ENCODE peak calls at places on chromosome 6, in ten cellular contexts. One of them, this sample, is unnamed.

GRCh38 chr6:107657755-107658461 is 166.2 kb downstream of the SCML4 start:
- DNase-seq in CD4-positive, alpha-beta T cell: peak
- DNase-seq in foreskin fibroblast: peak
- DNase-seq in AG09309: no peak
- DNase-seq in adrenal gland: no peak
- DNase-seq in OCI-LY7: peak
- DNase-seq in HFF-Myc: no peak
- DNase-seq in sigmoid colon: peak
- DNase-seq in mammary epithelial cell: no peak
- DNase-seq in fibroblast of mammary gland: peak
- DNase-seq in this sample: peak

GRCh38 chr6:55108469-55109130 is 65.7 kb upstream of the HCRTR2 start:
- DNase-seq in CD4-positive, alpha-beta T cell: no peak
- DNase-seq in foreskin fibroblast: no peak
- DNase-seq in AG09309: no peak
- DNase-seq in adrenal gland: no peak
- DNase-seq in OCI-LY7: no peak
- DNase-seq in HFF-Myc: no peak
- DNase-seq in sigmoid colon: no peak
- DNase-seq in mammary epithelial cell: no peak
- DNase-seq in fibroblast of mammary gland: no peak
- DNase-seq in this sample: no peak

GRCh38 chr6:34147906-34148701 is 2.2 kb upstream of the GRM4 start:
- DNase-seq in CD4-positive, alpha-beta T cell: no peak
- DNase-seq in foreskin fibroblast: no peak
- DNase-seq in AG09309: no peak
- DNase-seq in adrenal gland: no peak
- DNase-seq in OCI-LY7: peak
- DNase-seq in HFF-Myc: no peak
- DNase-seq in sigmoid colon: peak
- DNase-seq in mammary epithelial cell: no peak
- DNase-seq in fibroblast of mammary gland: no peak
- DNase-seq in this sample: no peak

GRCh38 chr6:153302133-153302532 is 171.1 kb upstream of the RGS17 start:
- DNase-seq in CD4-positive, alpha-beta T cell: no peak
- DNase-seq in foreskin fibroblast: no peak
- DNase-seq in AG09309: no peak
- DNase-seq in adrenal gland: no peak
- DNase-seq in OCI-LY7: no peak
- DNase-seq in HFF-Myc: no peak
- DNase-seq in sigmoid colon: no peak
- DNase-seq in mammary epithelial cell: no peak
- DNase-seq in fibroblast of mammary gland: no peak
- DNase-seq in this sample: no peak

GRCh38 chr6:148538251-148539190 is 195.9 kb downstream of the SASH1 start:
- DNase-seq in CD4-positive, alpha-beta T cell: no peak
- DNase-seq in foreskin fibroblast: peak
- DNase-seq in AG09309: no peak
- DNase-seq in adrenal gland: no peak
- DNase-seq in OCI-LY7: no peak
- DNase-seq in HFF-Myc: no peak
- DNase-seq in sigmoid colon: no peak
- DNase-seq in mammary epithelial cell: no peak
- DNase-seq in fibroblast of mammary gland: peak
- DNase-seq in this sample: no peak

GRCh38 chr6:99181174-99181573 is 168.3 kb downstream of the FAXC start:
- DNase-seq in CD4-positive, alpha-beta T cell: no peak
- DNase-seq in foreskin fibroblast: no peak
- DNase-seq in AG09309: no peak
- DNase-seq in adrenal gland: no peak
- DNase-seq in OCI-LY7: no peak
- DNase-seq in HFF-Myc: no peak
- DNase-seq in sigmoid colon: no peak
- DNase-seq in mammary epithelial cell: no peak
- DNase-seq in fibroblast of mammary gland: no peak
- DNase-seq in this sample: no peak

GRCh38 chr6:93423542-93423941 is 4.2 kb upstream of the EPHA7 start:
- DNase-seq in CD4-positive, alpha-beta T cell: no peak
- DNase-seq in foreskin fibroblast: no peak
- DNase-seq in AG09309: no peak
- DNase-seq in adrenal gland: peak
- DNase-seq in OCI-LY7: peak
- DNase-seq in HFF-Myc: no peak
- DNase-seq in sigmoid colon: peak
- DNase-seq in mammary epithelial cell: no peak
- DNase-seq in fibroblast of mammary gland: peak
- DNase-seq in this sample: peak

GRCh38 chr6:108502826-108503225 is 57.9 kb upstream of the FOXO3 start:
- DNase-seq in CD4-positive, alpha-beta T cell: no peak
- DNase-seq in foreskin fibroblast: no peak
- DNase-seq in AG09309: no peak
- DNase-seq in adrenal gland: no peak
- DNase-seq in OCI-LY7: no peak
- DNase-seq in HFF-Myc: no peak
- DNase-seq in sigmoid colon: no peak
- DNase-seq in mammary epithelial cell: no peak
- DNase-seq in fibroblast of mammary gland: no peak
- DNase-seq in this sample: no peak

GRCh38 chr6:113842165-113842564 is 15.0 kb upstream of the MARCKS start:
- DNase-seq in CD4-positive, alpha-beta T cell: no peak
- DNase-seq in foreskin fibroblast: no peak
- DNase-seq in AG09309: no peak
- DNase-seq in adrenal gland: no peak
- DNase-seq in OCI-LY7: no peak
- DNase-seq in HFF-Myc: no peak
- DNase-seq in sigmoid colon: no peak
- DNase-seq in mammary epithelial cell: no peak
- DNase-seq in fibroblast of mammary gland: peak
- DNase-seq in this sample: no peak

GRCh38 chr6:113758214-113758613 is 98.9 kb upstream of the MARCKS start:
- DNase-seq in CD4-positive, alpha-beta T cell: no peak
- DNase-seq in foreskin fibroblast: no peak
- DNase-seq in AG09309: no peak
- DNase-seq in adrenal gland: no peak
- DNase-seq in OCI-LY7: no peak
- DNase-seq in HFF-Myc: no peak
- DNase-seq in sigmoid colon: no peak
- DNase-seq in mammary epithelial cell: no peak
- DNase-seq in fibroblast of mammary gland: no peak
- DNase-seq in this sample: no peak

GRCh38 chr6:88493717-88494116 is 327.6 kb upstream of the CNR1 start:
- DNase-seq in CD4-positive, alpha-beta T cell: no peak
- DNase-seq in foreskin fibroblast: no peak
- DNase-seq in AG09309: no peak
- DNase-seq in adrenal gland: no peak
- DNase-seq in OCI-LY7: no peak
- DNase-seq in HFF-Myc: no peak
- DNase-seq in sigmoid colon: no peak
- DNase-seq in mammary epithelial cell: no peak
- DNase-seq in fibroblast of mammary gland: no peak
- DNase-seq in this sample: no peak

GRCh38 chr6:88492241-88492640 is 326.1 kb upstream of the CNR1 start:
- DNase-seq in CD4-positive, alpha-beta T cell: no peak
- DNase-seq in foreskin fibroblast: no peak
- DNase-seq in AG09309: no peak
- DNase-seq in adrenal gland: no peak
- DNase-seq in OCI-LY7: no peak
- DNase-seq in HFF-Myc: no peak
- DNase-seq in sigmoid colon: no peak
- DNase-seq in mammary epithelial cell: no peak
- DNase-seq in fibroblast of mammary gland: peak
- DNase-seq in this sample: no peak

GRCh38 chr6:88494401-88495140 is 328.4 kb upstream of the CNR1 start:
- DNase-seq in CD4-positive, alpha-beta T cell: no peak
- DNase-seq in foreskin fibroblast: no peak
- DNase-seq in AG09309: no peak
- DNase-seq in adrenal gland: no peak
- DNase-seq in OCI-LY7: peak
- DNase-seq in HFF-Myc: no peak
- DNase-seq in sigmoid colon: no peak
- DNase-seq in mammary epithelial cell: no peak
- DNase-seq in fibroblast of mammary gland: no peak
- DNase-seq in this sample: no peak

GRCh38 chr6:88491266-88491665 is 325.1 kb upstream of the CNR1 start:
- DNase-seq in CD4-positive, alpha-beta T cell: no peak
- DNase-seq in foreskin fibroblast: no peak
- DNase-seq in AG09309: no peak
- DNase-seq in adrenal gland: no peak
- DNase-seq in OCI-LY7: no peak
- DNase-seq in HFF-Myc: no peak
- DNase-seq in sigmoid colon: no peak
- DNase-seq in mammary epithelial cell: no peak
- DNase-seq in fibroblast of mammary gland: peak
- DNase-seq in this sample: no peak

GRCh38 chr6:88492824-88493223 is 326.7 kb upstream of the CNR1 start:
- DNase-seq in CD4-positive, alpha-beta T cell: no peak
- DNase-seq in foreskin fibroblast: peak
- DNase-seq in AG09309: peak
- DNase-seq in adrenal gland: no peak
- DNase-seq in OCI-LY7: peak
- DNase-seq in HFF-Myc: no peak
- DNase-seq in sigmoid colon: no peak
- DNase-seq in mammary epithelial cell: no peak
- DNase-seq in fibroblast of mammary gland: peak
- DNase-seq in this sample: no peak
- TF ChIP-seq CTCF in CD4-positive, alpha-beta T cell: no peak
- TF ChIP-seq CTCF in foreskin fibroblast: peak
- TF ChIP-seq CTCF in AG09309: peak
- TF ChIP-seq CTCF in adrenal gland: peak
- TF ChIP-seq CTCF in OCI-LY7: peak
- TF ChIP-seq CTCF in HFF-Myc: peak
- TF ChIP-seq CTCF in sigmoid colon: peak
- TF ChIP-seq CTCF in mammary epithelial cell: peak
- TF ChIP-seq CTCF in fibroblast of mammary gland: peak
- TF ChIP-seq CTCF in this sample: no peak

DNA sequence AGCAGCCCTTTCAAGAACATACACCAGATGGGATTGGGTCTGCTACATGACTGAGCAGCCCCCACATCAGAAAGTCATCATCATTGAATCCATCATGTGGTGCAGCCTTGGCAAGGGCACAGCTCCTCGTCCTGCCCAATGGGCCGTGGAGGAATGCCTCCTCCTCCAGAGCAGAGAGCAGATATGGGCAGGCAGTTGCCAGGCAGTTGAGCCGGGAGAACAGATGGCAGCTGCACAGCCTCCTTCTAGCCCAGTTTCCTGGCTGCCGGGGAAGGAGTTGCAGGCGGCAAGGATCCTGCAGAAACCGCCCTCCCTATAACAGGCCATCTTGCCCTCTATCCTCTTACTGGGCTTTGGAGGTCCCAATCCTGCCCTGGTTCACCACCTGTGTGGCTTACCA is 11.9 kb upstream of the ZFAND3 start:
- DNase-seq in CD4-positive, alpha-beta T cell: no peak
- DNase-seq in foreskin fibroblast: no peak
- DNase-seq in AG09309: no peak
- DNase-seq in adrenal gland: no peak
- DNase-seq in OCI-LY7: no peak
- DNase-seq in HFF-Myc: no peak
- DNase-seq in sigmoid colon: no peak
- DNase-seq in mammary epithelial cell: peak
- DNase-seq in fibroblast of mammary gland: no peak
- DNase-seq in this sample: peak
- TF ChIP-seq CTCF in CD4-positive, alpha-beta T cell: no peak
- TF ChIP-seq CTCF in foreskin fibroblast: no peak
- TF ChIP-seq CTCF in AG09309: peak
- TF ChIP-seq CTCF in adrenal gland: peak
- TF ChIP-seq CTCF in OCI-LY7: no peak
- TF ChIP-seq CTCF in HFF-Myc: peak
- TF ChIP-seq CTCF in sigmoid colon: no peak
- TF ChIP-seq CTCF in mammary epithelial cell: peak
- TF ChIP-seq CTCF in fibroblast of mammary gland: no peak
- TF ChIP-seq CTCF in this sample: peak

GRCh38 chr6:51542466-51542865 is 544.9 kb downstream of the PKHD1 start:
- DNase-seq in CD4-positive, alpha-beta T cell: no peak
- DNase-seq in foreskin fibroblast: no peak
- DNase-seq in AG09309: no peak
- DNase-seq in adrenal gland: no peak
- DNase-seq in OCI-LY7: no peak
- DNase-seq in HFF-Myc: no peak
- DNase-seq in sigmoid colon: no peak
- DNase-seq in mammary epithelial cell: no peak
- DNase-seq in fibroblast of mammary gland: no peak
- DNase-seq in this sample: no peak

GRCh38 chr6:51536728-51537127 is 550.7 kb downstream of the PKHD1 start:
- DNase-seq in CD4-positive, alpha-beta T cell: no peak
- DNase-seq in foreskin fibroblast: no peak
- DNase-seq in AG09309: no peak
- DNase-seq in adrenal gland: no peak
- DNase-seq in OCI-LY7: no peak
- DNase-seq in HFF-Myc: no peak
- DNase-seq in sigmoid colon: no peak
- DNase-seq in mammary epithelial cell: no peak
- DNase-seq in fibroblast of mammary gland: no peak
- DNase-seq in this sample: no peak

DNA sequence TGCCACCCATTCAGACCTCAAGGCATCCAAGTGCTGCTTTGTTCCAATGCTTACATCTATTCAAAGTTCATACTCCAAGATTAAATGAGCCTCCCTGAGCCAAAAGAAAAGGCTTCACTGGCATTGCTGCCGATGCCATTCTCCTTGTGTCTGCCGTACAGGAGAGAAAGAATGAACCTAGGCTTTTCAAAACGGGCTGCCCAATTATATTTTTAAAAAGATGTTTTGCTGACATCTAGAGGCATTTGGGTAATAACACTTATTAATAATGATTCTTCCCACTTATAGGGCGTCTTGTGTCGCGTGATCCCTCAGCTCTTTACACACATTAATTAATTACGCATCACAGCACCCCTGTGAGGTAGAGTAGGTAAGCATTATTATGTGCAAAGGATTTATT is 545.6 kb downstream of the PKHD1 start:
- DNase-seq in CD4-positive, alpha-beta T cell: no peak
- DNase-seq in foreskin fibroblast: no peak
- DNase-seq in AG09309: no peak
- DNase-seq in adrenal gland: no peak
- DNase-seq in OCI-LY7: no peak
- DNase-seq in HFF-Myc: no peak
- DNase-seq in sigmoid colon: no peak
- DNase-seq in mammary epithelial cell: peak
- DNase-seq in fibroblast of mammary gland: peak
- DNase-seq in this sample: no peak
- TF ChIP-seq CTCF in CD4-positive, alpha-beta T cell: no peak
- TF ChIP-seq CTCF in foreskin fibroblast: no peak
- TF ChIP-seq CTCF in AG09309: no peak
- TF ChIP-seq CTCF in adrenal gland: peak
- TF ChIP-seq CTCF in OCI-LY7: peak
- TF ChIP-seq CTCF in HFF-Myc: no peak
- TF ChIP-seq CTCF in sigmoid colon: no peak
- TF ChIP-seq CTCF in mammary epithelial cell: peak
- TF ChIP-seq CTCF in fibroblast of mammary gland: no peak
- TF ChIP-seq CTCF in this sample: no peak

GRCh38 chr6:161498359-161498758 is 224.5 kb upstream of the AGPAT4 start:
- DNase-seq in CD4-positive, alpha-beta T cell: no peak
- DNase-seq in foreskin fibroblast: peak
- DNase-seq in AG09309: no peak
- DNase-seq in adrenal gland: no peak
- DNase-seq in OCI-LY7: no peak
- DNase-seq in HFF-Myc: peak
- DNase-seq in sigmoid colon: no peak
- DNase-seq in mammary epithelial cell: peak
- DNase-seq in fibroblast of mammary gland: peak
- DNase-seq in this sample: no peak
- TF ChIP-seq CTCF in CD4-positive, alpha-beta T cell: no peak
- TF ChIP-seq CTCF in foreskin fibroblast: peak
- TF ChIP-seq CTCF in AG09309: peak
- TF ChIP-seq CTCF in adrenal gland: no peak
- TF ChIP-seq CTCF in OCI-LY7: no peak
- TF ChIP-seq CTCF in HFF-Myc: peak
- TF ChIP-seq CTCF in sigmoid colon: no peak
- TF ChIP-seq CTCF in mammary epithelial cell: peak
- TF ChIP-seq CTCF in fibroblast of mammary gland: peak
- TF ChIP-seq CTCF in this sample: peak

This sample was measured in psoas muscle.